ENCODE peak calls at places on chromosomes 3 and 15, in four cellular contexts. One of them, this sample, is unnamed.

GRCh38 chr3:141876891-141877561 is 583 bp downstream of the ATP1B3 start:
- DNase-seq in fibroblast of lung: peak; percentile 35
- DNase-seq in fibroblast of mammary gland: peak; percentile 49
- DNase-seq in testis: peak; percentile 64
- DNase-seq in this sample: peak; percentile 33

GRCh38 chr3:32703491-32703968 is 18.5 kb downstream of the CNOT10 start:
- DNase-seq in fibroblast of mammary gland: no peak
- DNase-seq in fibroblast of lung: peak; percentile 70
- DNase-seq in testis: no peak
- DNase-seq in this sample: no peak

GRCh38 chr3:71191031-71191482 is 392.5 kb downstream of the FOXP1 start:
- DNase-seq in fibroblast of lung: no peak
- DNase-seq in fibroblast of mammary gland: no peak
- DNase-seq in testis: no peak
- DNase-seq in this sample: no peak

GRCh38 chr3:69881756-69882428 is 117.6 kb upstream of the SAMMSON start:
- DNase-seq in fibroblast of lung: peak; percentile 8
- DNase-seq in fibroblast of mammary gland: no peak
- DNase-seq in testis: no peak
- DNase-seq in this sample: no peak

GRCh38 chr15:42784705-42785104 is 47.8 kb upstream of the CDAN1 start:
- DNase-seq in testis: no peak
- DNase-seq in fibroblast of mammary gland: no peak
- DNase-seq in fibroblast of lung: no peak
- DNase-seq in this sample: no peak

GRCh38 chr3:149435936-149436885 is 38.3 kb upstream of the TM4SF4 start:
- DNase-seq in fibroblast of mammary gland: peak; percentile 49
- DNase-seq in fibroblast of lung: no peak
- DNase-seq in testis: no peak
- DNase-seq in this sample: no peak

GRCh38 chr3:111768076-111768475 is 91.0 kb upstream of the PHLDB2 start:
- DNase-seq in fibroblast of mammary gland: no peak
- DNase-seq in testis: no peak
- DNase-seq in fibroblast of lung: no peak
- DNase-seq in this sample: no peak

GRCh38 chr15:99052205-99052604 is 44.6 kb upstream of the PGPEP1L start:
- DNase-seq in fibroblast of mammary gland: no peak
- DNase-seq in fibroblast of lung: no peak
- DNase-seq in testis: no peak
- DNase-seq in this sample: no peak

GRCh38 chr15:64883097-64883581 is 28.6 kb upstream of the ANKDD1A start:
- DNase-seq in fibroblast of lung: no peak
- DNase-seq in testis: no peak
- DNase-seq in fibroblast of mammary gland: peak; percentile 52
- DNase-seq in this sample: no peak

GRCh38 chr3:73637042-73637441 is 12.3 kb upstream of the PDZRN3 start:
- DNase-seq in fibroblast of mammary gland: peak; percentile 79
- DNase-seq in testis: no peak
- DNase-seq in fibroblast of lung: peak; percentile 14
- DNase-seq in this sample: peak; percentile 32

GRCh38 chr3:98567646-98568280 is 25.6 kb downstream of the CPOX start:
- DNase-seq in fibroblast of lung: no peak
- DNase-seq in fibroblast of mammary gland: no peak
- DNase-seq in testis: no peak
- DNase-seq in this sample: no peak

GRCh38 chr3:186259612-186260383 is 102.2 kb downstream of the DGKG start:
- DNase-seq in fibroblast of mammary gland: peak; percentile 88
- DNase-seq in testis: peak; percentile 79
- DNase-seq in fibroblast of lung: peak; percentile 54
- DNase-seq in this sample: peak; percentile 75

GRCh38 chr3:114274929-114275328 is 18.9 kb upstream of the TIGIT start:
- DNase-seq in testis: no peak
- DNase-seq in fibroblast of mammary gland: peak; percentile 45
- DNase-seq in fibroblast of lung: peak; percentile 15
- DNase-seq in this sample: peak; percentile 23

GRCh38 chr3:181326637-181327223 is 337.2 kb upstream of the DNAJC19 start:
- DNase-seq in testis: peak; percentile 31
- DNase-seq in fibroblast of mammary gland: peak; percentile 34
- DNase-seq in fibroblast of lung: peak; percentile 27
- DNase-seq in this sample: peak; percentile 46

GRCh38 chr3:128808672-128809071 is 70.7 kb upstream of the ACAD9 start:
- DNase-seq in fibroblast of mammary gland: no peak
- DNase-seq in testis: no peak
- DNase-seq in fibroblast of lung: no peak
- DNase-seq in this sample: no peak

GRCh38 chr3:13379191-13379830 is 40.8 kb downstream of the NUP210 start:
- DNase-seq in fibroblast of lung: peak; percentile 57
- DNase-seq in testis: peak; percentile 16
- DNase-seq in fibroblast of mammary gland: peak; percentile 64
- DNase-seq in this sample: peak; percentile 43

GRCh38 chr3:13524979-13525669 is 23.8 kb upstream of the FBLN2 start:
- DNase-seq in fibroblast of mammary gland: peak; percentile 88
- DNase-seq in testis: no peak
- DNase-seq in fibroblast of lung: peak; percentile 70
- DNase-seq in this sample: peak; percentile 20

GRCh38 chr15:98966036-98966787 is 41.4 kb downstream of the PGPEP1L start:
- DNase-seq in fibroblast of lung: no peak
- DNase-seq in testis: no peak
- DNase-seq in fibroblast of mammary gland: no peak
- DNase-seq in this sample: no peak

GRCh38 chr3:42501681-42502428 is 588 bp upstream of the VIPR1 start:
- DNase-seq in testis: peak; percentile 67
- DNase-seq in fibroblast of lung: peak; percentile 26
- DNase-seq in fibroblast of mammary gland: peak; percentile 21
- DNase-seq in this sample: peak; percentile 38

GRCh38 chr3:188513662-188514328 is 359.8 kb downstream of the LPP start:
- DNase-seq in fibroblast of lung: no peak
- DNase-seq in testis: no peak
- DNase-seq in fibroblast of mammary gland: no peak
- DNase-seq in this sample: no peak

GRCh38 chr3:155908605-155909004 is 38.2 kb downstream of the GMPS start:
- DNase-seq in fibroblast of mammary gland: no peak
- DNase-seq in testis: no peak
- DNase-seq in fibroblast of lung: no peak
- DNase-seq in this sample: no peak

GRCh38 chr3:104564045-104564643 is 802.6 kb upstream of the ALCAM start:
- DNase-seq in testis: peak; percentile 89
- DNase-seq in fibroblast of lung: peak; percentile 54
- DNase-seq in fibroblast of mammary gland: peak; percentile 67
- DNase-seq in this sample: peak; percentile 39

GRCh38 chr3:155416500-155417118 is 123.1 kb upstream of the STRIT1 start:
- DNase-seq in fibroblast of mammary gland: peak; percentile 88
- DNase-seq in fibroblast of lung: peak; percentile 12
- DNase-seq in testis: no peak
- DNase-seq in this sample: peak; percentile 87

GRCh38 chr3:121796970-121797369 is 37.9 kb downstream of the IQCB1 start:
- DNase-seq in fibroblast of lung: no peak
- DNase-seq in fibroblast of mammary gland: no peak
- DNase-seq in testis: no peak
- DNase-seq in this sample: no peak

GRCh38 chr15:100788731-100789105 is 90.9 kb upstream of the ALDH1A3 start:
- DNase-seq in fibroblast of lung: no peak
- DNase-seq in testis: no peak
- DNase-seq in fibroblast of mammary gland: no peak
- DNase-seq in this sample: no peak

GRCh38 chr15:80710635-80711553 is 15.8 kb downstream of the ABHD17C start:
- DNase-seq in fibroblast of mammary gland: peak; percentile 55
- DNase-seq in testis: no peak
- DNase-seq in fibroblast of lung: no peak
- DNase-seq in this sample: no peak

GRCh38 chr3:127714151-127714571 is 41.4 kb downstream of the ABTB1 start:
- DNase-seq in fibroblast of mammary gland: no peak
- DNase-seq in testis: no peak
- DNase-seq in fibroblast of lung: no peak
- DNase-seq in this sample: no peak

DNA sequence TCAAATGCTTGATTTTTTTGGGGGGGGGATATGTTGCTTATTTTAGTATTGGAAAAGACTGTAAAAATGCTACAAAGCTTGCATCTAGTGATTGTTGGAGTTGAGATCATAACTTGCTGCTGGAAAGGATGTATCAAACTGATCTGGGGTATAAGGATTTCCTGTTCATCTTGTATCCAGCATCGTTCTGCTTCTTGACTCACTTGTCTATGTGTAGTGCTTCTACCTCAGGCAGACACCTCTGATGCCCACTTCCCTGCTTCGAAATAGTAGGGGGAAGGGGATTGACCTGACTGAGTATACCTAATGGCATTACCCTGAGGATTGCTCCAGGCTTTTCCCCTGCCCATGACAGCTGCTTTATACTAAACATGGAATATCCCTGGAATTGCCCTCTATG is 42.7 kb downstream of the STT3B start:
- DNase-seq in fibroblast of mammary gland: no peak
- DNase-seq in fibroblast of lung: no peak
- DNase-seq in testis: no peak
- DNase-seq in this sample: no peak
- TF ChIP-seq CTCF in fibroblast of mammary gland: no peak
- TF ChIP-seq CTCF in fibroblast of lung: no peak
- TF ChIP-seq CTCF in testis: no peak
- TF ChIP-seq CTCF in this sample: no peak

GRCh38 chr3:134357914-134358811 is 16.1 kb downstream of the AMOTL2 start:
- DNase-seq in testis: peak; percentile 51
- DNase-seq in fibroblast of lung: peak; percentile 96
- DNase-seq in fibroblast of mammary gland: peak; percentile 96
- DNase-seq in this sample: peak; percentile 90
- TF ChIP-seq CTCF in testis: no peak
- TF ChIP-seq CTCF in fibroblast of lung: peak; percentile 42
- TF ChIP-seq CTCF in fibroblast of mammary gland: peak; percentile 33
- TF ChIP-seq CTCF in this sample: peak; percentile 20

DNA sequence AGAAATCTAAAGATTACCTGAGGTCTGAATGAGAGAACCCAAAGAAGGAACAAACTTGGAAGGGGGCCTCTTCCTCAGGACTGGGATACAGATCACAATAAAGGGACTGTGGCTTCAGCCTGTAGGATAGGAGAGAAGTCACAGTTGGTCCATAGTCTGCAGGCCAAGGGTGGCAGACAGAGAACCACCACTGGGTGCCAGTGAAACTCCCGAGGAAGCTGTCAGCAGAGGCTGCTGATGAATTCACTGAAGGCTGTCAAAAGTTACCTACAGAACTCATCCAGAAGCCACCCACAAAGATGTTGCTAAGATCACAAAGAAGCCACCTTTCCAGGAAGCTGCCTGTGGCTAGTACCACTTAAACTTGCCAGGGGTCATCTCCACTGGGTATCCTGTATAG is 78.5 kb downstream of the TMCO5A start:
- DNase-seq in fibroblast of mammary gland: no peak
- DNase-seq in fibroblast of lung: no peak
- DNase-seq in testis: no peak
- DNase-seq in this sample: no peak
- TF ChIP-seq CTCF in fibroblast of mammary gland: no peak
- TF ChIP-seq CTCF in fibroblast of lung: no peak
- TF ChIP-seq CTCF in testis: no peak
- TF ChIP-seq CTCF in this sample: no peak

GRCh38 chr3:134211797-134212196 is 38.9 kb downstream of the RYK start:
- DNase-seq in testis: peak; percentile 54
- DNase-seq in fibroblast of lung: peak; percentile 75
- DNase-seq in fibroblast of mammary gland: peak; percentile 60
- DNase-seq in this sample: peak; percentile 55
- TF ChIP-seq CTCF in testis: peak; percentile 49
- TF ChIP-seq CTCF in fibroblast of lung: peak; percentile 60
- TF ChIP-seq CTCF in fibroblast of mammary gland: peak; percentile 75
- TF ChIP-seq CTCF in this sample: peak; percentile 60

GRCh38 chr3:37603722-37604121 is 258.0 kb upstream of the CTDSPL start:
- DNase-seq in testis: no peak
- DNase-seq in fibroblast of lung: no peak
- DNase-seq in fibroblast of mammary gland: no peak
- DNase-seq in this sample: no peak
- TF ChIP-seq CTCF in testis: no peak
- TF ChIP-seq CTCF in fibroblast of lung: no peak
- TF ChIP-seq CTCF in fibroblast of mammary gland: peak; percentile 4
- TF ChIP-seq CTCF in this sample: no peak

GRCh38 chr15:25739687-25740121 is 123.4 kb downstream of the ATP10A start:
- DNase-seq in fibroblast of lung: peak; percentile 60
- DNase-seq in testis: peak; percentile 66
- DNase-seq in fibroblast of mammary gland: peak; percentile 58
- DNase-seq in this sample: no peak
- TF ChIP-seq CTCF in fibroblast of lung: peak; percentile 50
- TF ChIP-seq CTCF in testis: peak; percentile 20
- TF ChIP-seq CTCF in fibroblast of mammary gland: peak; percentile 56
- TF ChIP-seq CTCF in this sample: no peak

DNA sequence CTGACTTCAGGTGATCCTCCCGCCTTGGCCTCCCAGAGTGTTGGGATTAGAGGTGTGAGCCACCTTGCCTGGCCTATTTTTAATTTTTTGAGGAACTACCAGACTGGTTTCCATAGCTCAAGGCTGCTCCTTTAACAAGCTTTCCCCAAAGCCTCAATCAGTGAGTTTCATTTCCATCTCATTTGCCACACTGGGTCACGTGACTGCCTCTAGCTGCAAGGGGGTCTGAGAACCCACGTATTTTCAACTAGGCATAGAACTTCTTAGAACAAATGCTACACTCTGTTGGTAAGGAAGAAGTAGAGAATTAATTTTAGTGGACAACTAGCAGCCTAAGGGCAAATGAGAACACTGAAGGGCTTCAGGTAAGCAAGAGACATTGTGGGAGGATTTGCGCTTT is 3.1 kb upstream of the CD276 start:
- DNase-seq in fibroblast of lung: no peak
- DNase-seq in fibroblast of mammary gland: no peak
- DNase-seq in testis: no peak
- DNase-seq in this sample: no peak
- TF ChIP-seq CTCF in fibroblast of lung: no peak
- TF ChIP-seq CTCF in fibroblast of mammary gland: no peak
- TF ChIP-seq CTCF in testis: no peak
- TF ChIP-seq CTCF in this sample: no peak

DNA sequence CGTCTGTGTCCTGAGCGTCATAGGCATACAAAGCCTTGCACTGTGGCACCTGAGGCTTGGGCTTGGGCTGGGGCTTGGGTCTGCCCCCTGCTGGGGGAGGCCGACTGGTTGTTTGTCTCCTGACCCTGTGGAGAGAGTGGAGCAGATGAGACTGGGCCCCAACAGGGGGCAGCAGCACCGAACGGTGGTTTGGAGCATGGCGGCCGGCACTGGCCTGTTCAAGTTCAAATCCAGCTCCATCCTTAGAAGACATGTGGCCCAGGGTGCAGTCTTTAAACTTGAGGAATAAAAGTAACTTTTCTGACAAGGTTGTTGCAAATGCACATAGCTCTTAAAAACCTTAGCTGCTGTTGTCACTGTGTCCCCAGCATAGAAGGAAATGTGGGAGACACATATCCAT is 33.3 kb downstream of the CCNB2 start:
- DNase-seq in testis: peak; percentile 64
- DNase-seq in fibroblast of mammary gland: peak; percentile 59
- DNase-seq in fibroblast of lung: peak; percentile 29
- DNase-seq in this sample: peak; percentile 54
- TF ChIP-seq CTCF in testis: peak; percentile 38
- TF ChIP-seq CTCF in fibroblast of mammary gland: peak; percentile 67
- TF ChIP-seq CTCF in fibroblast of lung: peak; percentile 44
- TF ChIP-seq CTCF in this sample: peak; percentile 56

GRCh38 chr3:58531956-58532355 is 5.0 kb downstream of the ACOX2 start:
- DNase-seq in testis: no peak
- DNase-seq in fibroblast of mammary gland: peak; percentile 37
- DNase-seq in fibroblast of lung: no peak
- DNase-seq in this sample: peak; percentile 44
- TF ChIP-seq CTCF in testis: no peak
- TF ChIP-seq CTCF in fibroblast of mammary gland: peak; percentile 22
- TF ChIP-seq CTCF in fibroblast of lung: no peak
- TF ChIP-seq CTCF in this sample: peak; percentile 8